ENCODE peak calls at places on chromosomes 16 and 17, in seven cellular contexts. K is stimulated activated CD4-positive, alpha-beta T cell treated with anti-CD3 and anti-CD28 coated beads, Interleukin-15, amount 100 ng/mL, for 24 hours; N is left colon; X is stimulated activated CD8-positive, alpha-beta memory T cell treated with anti-CD3 and anti-CD28 coated beads, Interleukin-4, amount 100 ng/mL, for 1 hour; U is omental fat pad; I is A549; Z is LHCN-M2. M is an unnamed sample.

GRCh38 chr17:8223356-8224063 is 13.1 kb upstream of the AURKB start:
- DNase-seq in I (peak), N (peak), X (no peak), U (no peak), K (peak), Z (peak), M (peak)

GRCh38 chr16:23521037-23521743 is 10.9 kb upstream of the GGA2 start:
- DNase-seq in Z (no peak), K (no peak), U (no peak), I (no peak), X (no peak), N (no peak), M (no peak)

GRCh38 chr17:49106366-49107210 is 26.0 kb upstream of the B4GALNT2 start:
- DNase-seq in N (no peak), X (no peak), I (peak), Z (no peak), K (no peak), U (no peak), M (no peak)

GRCh38 chr17:19019041-19019941 is 14.7 kb upstream of the FAM83G start:
- DNase-seq in U (no peak), Z (no peak), X (no peak), N (peak), I (no peak), K (no peak), M (no peak)

GRCh38 chr17:50199651-50200446 is 1.6 kb downstream of the COL1A1 start:
- DNase-seq in K (peak), I (peak), U (peak), X (peak), Z (peak), N (peak), M (peak)

GRCh38 chr16:84218176-84218776 is 21.5 kb downstream of the KCNG4 start:
- DNase-seq in K (no peak), Z (no peak), X (no peak), I (no peak), U (no peak), N (no peak), M (no peak)

GRCh38 chr17:64641499-64641898 is 20.6 kb downstream of the SMURF2 start:
- DNase-seq in U (no peak), K (no peak), I (peak), N (no peak), X (no peak), Z (peak), M (peak)

GRCh38 chr17:42814633-42815399 is 9.3 kb downstream of the BECN1 start:
- DNase-seq in U (no peak), N (no peak), I (no peak), K (no peak), X (no peak), Z (no peak), M (no peak)

GRCh38 chr17:3771140-3771539 is 29.8 kb downstream of the ITGAE start:
- DNase-seq in N (no peak), I (no peak), Z (no peak), K (no peak), U (no peak), X (no peak), M (no peak)

GRCh38 chr17:38702900-38703741 is 2.0 kb upstream of the MLLT6 start:
- DNase-seq in K (peak), U (no peak), Z (no peak), X (no peak), I (no peak), N (peak), M (peak)

GRCh38 chr17:56593741-56594527 is 435 bp downstream of the NOG start:
- DNase-seq in U (no peak), I (peak), K (peak), X (no peak), Z (peak), N (peak), M (peak)

GRCh38 chr17:31211352-31212012 is 85.6 kb downstream of the OMG start:
- DNase-seq in I (no peak), X (no peak), U (no peak), Z (peak), K (no peak), N (no peak), M (no peak)

GRCh38 chr17:68020451-68020779 is 15.1 kb upstream of the KPNA2 start:
- DNase-seq in Z (no peak), N (no peak), I (no peak), U (no peak), K (no peak), X (no peak), M (no peak)

GRCh38 chr17:68346448-68346847 is 55.2 kb downstream of the ARSG start:
- DNase-seq in I (no peak), N (peak), K (peak), X (peak), Z (no peak), U (no peak), M (no peak)

GRCh38 chr17:1108810-1109605 is 70.8 kb downstream of the ABR start:
- DNase-seq in Z (peak), X (no peak), I (peak), K (peak), U (no peak), N (peak), M (peak)

GRCh38 chr17:61467416-61468262 is 15.4 kb downstream of the TBX4 start:
- DNase-seq in K (no peak), U (no peak), N (peak), Z (peak), X (no peak), I (no peak), M (peak)

GRCh38 chr17:77445908-77446535 is 305.3 kb downstream of the SEC14L1 start:
- DNase-seq in N (peak), K (peak), X (no peak), U (no peak), Z (no peak), I (no peak), M (no peak)

GRCh38 chr16:84175351-84176081 is 11.3 kb downstream of the TAF1C start:
- DNase-seq in X (peak), N (peak), U (peak), I (peak), K (peak), Z (peak), M (peak)

GRCh38 chr17:15981208-15981607 is 18.3 kb downstream of the ZSWIM7 start:
- DNase-seq in Z (no peak), K (peak), N (no peak), X (no peak), I (no peak), U (no peak), M (no peak)

GRCh38 chr17:78659546-78659945 is 82.3 kb upstream of the DNAH17 start:
- DNase-seq in K (no peak), X (no peak), N (no peak), I (no peak), Z (no peak), U (no peak), M (no peak)